ENCODE peak calls at places on chromosomes 4 and X, in four cellular contexts. One of them, this sample, is unnamed.

GRCh38 chr4:153576443-153576774 is 107.7 kb upstream of the TLR2 start:
- DNase-seq in amniotic epithelial cell: no peak
- DNase-seq in head of caudate nucleus: no peak
- DNase-seq in GM13976: no peak
- DNase-seq in this sample: no peak

GRCh38 chr4:158809611-158810486 is 41.0 kb downstream of the FNIP2 start:
- DNase-seq in amniotic epithelial cell: peak; percentile 90
- DNase-seq in head of caudate nucleus: no peak
- DNase-seq in GM13976: peak; percentile 21
- DNase-seq in this sample: peak; percentile 89

GRCh38 chr4:158243071-158243470 is 32.8 kb downstream of the TMEM144 start:
- DNase-seq in amniotic epithelial cell: no peak
- DNase-seq in head of caudate nucleus: no peak
- DNase-seq in GM13976: no peak
- DNase-seq in this sample: no peak

GRCh38 chr4:142434519-142435224 is 411.4 kb downstream of the INPP4B start:
- DNase-seq in amniotic epithelial cell: no peak
- DNase-seq in head of caudate nucleus: no peak
- DNase-seq in GM13976: no peak
- DNase-seq in this sample: no peak

GRCh38 chrX:23503835-23504539 is 163.3 kb upstream of the PRDX4 start:
- DNase-seq in amniotic epithelial cell: peak; percentile 7
- DNase-seq in head of caudate nucleus: no peak
- DNase-seq in GM13976: no peak
- DNase-seq in this sample: no peak

GRCh38 chr4:122632396-122633143 is 11.7 kb upstream of the IL21 start:
- DNase-seq in amniotic epithelial cell: peak; percentile 69
- DNase-seq in head of caudate nucleus: no peak
- DNase-seq in GM13976: peak; percentile 19
- DNase-seq in this sample: peak; percentile 48

GRCh38 chr4:11426716-11427115 is 2.0 kb downstream of the HS3ST1 start:
- DNase-seq in amniotic epithelial cell: peak; percentile 33
- DNase-seq in head of caudate nucleus: no peak
- DNase-seq in GM13976: no peak
- DNase-seq in this sample: no peak

GRCh38 chrX:128698528-128698927 is 646.3 kb upstream of the ACTRT1 start:
- DNase-seq in amniotic epithelial cell: no peak
- DNase-seq in head of caudate nucleus: no peak
- DNase-seq in GM13976: no peak
- DNase-seq in this sample: no peak

GRCh38 chrX:110924871-110925270 is 129.3 kb upstream of the CHRDL1 start:
- DNase-seq in amniotic epithelial cell: no peak
- DNase-seq in head of caudate nucleus: no peak
- DNase-seq in GM13976: no peak
- DNase-seq in this sample: no peak

GRCh38 chrX:95875661-95876060 is 809.0 kb upstream of the DIAPH2 start:
- DNase-seq in amniotic epithelial cell: no peak
- DNase-seq in head of caudate nucleus: no peak
- DNase-seq in GM13976: no peak
- DNase-seq in this sample: no peak